ENCODE peak calls at places on chromosomes 5 and 9, in nine cellular contexts. A is GM12865; B is activated CD8-positive, alpha-beta T cell treated with anti-CD3 and anti-CD28 coated beads for 36 hours; Q is spleen; E is neural crest cell; M is suprapubic skin; P is CD8-positive, alpha-beta T cell; V is left ventricle myocardium inferior; U is HFF-Myc. C is an unnamed sample.

GRCh38 chr9:35935755-35936509 is 22.0 kb downstream of the OR2S2 start:
- DNase-seq in E (no peak), U (no peak), P (no peak), B (no peak), M (no peak), A (no peak), Q (no peak), V (no peak), C (no peak)

GRCh38 chr5:91963166-91963565 is 580.0 kb upstream of the ARRDC3 start:
- DNase-seq in P (no peak), M (no peak), Q (no peak), A (no peak), U (no peak), E (no peak), B (no peak), V (no peak), C (no peak)

GRCh38 chr9:120477534-120478001 is 102.4 kb downstream of the CDK5RAP2 start:
- DNase-seq in M (no peak), V (peak), E (peak), A (peak), B (peak), Q (no peak), U (peak), P (no peak), C (peak)

GRCh38 chr5:160463227-160463626 is 41.6 kb downstream of the PTTG1 start:
- DNase-seq in Q (no peak), E (no peak), A (no peak), B (no peak), U (no peak), M (no peak), V (no peak), P (no peak), C (no peak)

GRCh38 chr9:33287087-33287490 is 3.2 kb upstream of the NFX1 start:
- DNase-seq in A (peak), M (no peak), Q (no peak), B (peak), V (no peak), P (no peak), U (peak), E (peak), C (peak)

GRCh38 chr9:91443321-91443993 is 19.8 kb upstream of the NFIL3 start:
- DNase-seq in P (no peak), A (no peak), U (no peak), B (no peak), E (no peak), V (no peak), Q (no peak), M (no peak), C (no peak)

GRCh38 chr9:98707158-98708102 is 1.3 kb downstream of the GABBR2 start:
- DNase-seq in P (no peak), U (peak), A (peak), M (no peak), B (peak), E (peak), V (peak), Q (no peak), C (no peak)

GRCh38 chr5:6732634-6733410 is 19.6 kb downstream of the TENT4A start:
- DNase-seq in B (no peak), M (no peak), A (no peak), Q (peak), P (no peak), U (no peak), E (no peak), V (peak), C (no peak)

GRCh38 chr5:59813761-59814562 is 79.6 kb downstream of the PDE4D start:
- DNase-seq in B (peak), U (no peak), A (peak), Q (no peak), E (peak), V (no peak), M (no peak), P (no peak), C (peak)

GRCh38 chr5:147613359-147613758 is 103.5 kb upstream of the DPYSL3 start:
- DNase-seq in A (no peak), Q (no peak), V (no peak), M (no peak), E (no peak), U (no peak), P (no peak), B (no peak), C (no peak)

GRCh38 chr9:5626727-5627634 is 1.9 kb upstream of the RIC1 start:
- DNase-seq in U (no peak), Q (no peak), M (no peak), E (no peak), B (peak), P (no peak), V (peak), A (peak), C (no peak)

GRCh38 chr9:3936520-3937235 is 363.2 kb downstream of the GLIS3 start:
- DNase-seq in V (peak), E (no peak), P (no peak), U (no peak), A (no peak), M (no peak), Q (peak), B (no peak), C (no peak)

GRCh38 chr9:22379272-22379671 is 67.4 kb upstream of the DMRTA1 start:
- DNase-seq in V (no peak), U (no peak), Q (no peak), B (no peak), P (no peak), E (no peak), M (no peak), A (no peak), C (no peak)

GRCh38 chr5:72649449-72649848 is 142.2 kb upstream of the ZNF366 start:
- DNase-seq in M (no peak), B (no peak), V (no peak), E (no peak), A (peak), Q (no peak), P (no peak), U (no peak), C (no peak)

GRCh38 chr9:38016375-38017120 is 52.5 kb downstream of the SHB start:
- DNase-seq in P (no peak), B (no peak), U (no peak), A (no peak), M (no peak), V (no peak), E (no peak), Q (no peak), C (no peak)

GRCh38 chr5:88952344-88952743 is 69.4 kb upstream of the MEF2C start:
- DNase-seq in E (no peak), A (peak), M (no peak), U (peak), P (no peak), Q (no peak), B (no peak), V (no peak), C (no peak)

GRCh38 chr9:9792144-9792857 is 820.5 kb downstream of the PTPRD start:
- DNase-seq in V (no peak), U (no peak), M (no peak), P (no peak), Q (no peak), E (no peak), A (no peak), B (no peak), C (no peak)

GRCh38 chr9:98968596-98969337 is 25.1 kb downstream of the COL15A1 start:
- DNase-seq in B (no peak), M (no peak), A (no peak), Q (no peak), P (no peak), V (no peak), U (no peak), E (no peak), C (no peak)

GRCh38 chr9:21835111-21835510 is 32.7 kb downstream of the MTAP start:
- DNase-seq in M (no peak), U (no peak), E (no peak), A (no peak), V (no peak), P (no peak), B (no peak), Q (no peak), C (no peak)

DNA sequence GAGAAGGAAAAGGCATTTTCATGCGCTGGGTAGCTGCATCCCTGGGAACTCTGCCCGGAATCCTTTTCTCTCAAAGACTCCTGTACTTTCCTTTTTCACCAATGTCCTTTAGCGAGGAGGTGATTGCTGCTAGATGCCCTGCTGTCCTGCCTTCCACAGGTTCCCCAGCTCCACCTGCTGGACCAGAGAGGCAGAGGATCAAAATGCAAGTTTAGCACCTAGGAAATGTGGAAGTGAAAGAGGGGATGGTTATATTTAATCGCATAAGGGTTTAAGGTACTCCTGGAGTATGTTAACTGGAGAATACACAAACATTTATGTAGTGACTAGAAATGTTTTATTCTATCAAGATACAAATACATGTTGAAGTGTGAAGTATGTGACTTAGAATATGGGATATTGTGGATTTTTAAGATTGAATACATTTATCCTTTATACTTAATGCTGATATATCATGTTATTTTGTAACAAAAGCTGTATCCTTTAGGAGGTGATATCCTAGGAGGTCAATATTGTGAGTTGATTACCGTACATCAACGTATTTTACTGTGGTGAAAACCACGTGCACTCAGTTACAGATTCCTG is 145.8 kb downstream of the ARHGAP26 start:
- DNase-seq in P (no peak), Q (no peak), M (no peak), V (no peak), U (no peak), A (peak), B (peak), E (peak), C (peak)
- TF ChIP-seq CTCF in P (no peak), Q (no peak), M (no peak), V (peak), U (peak), A (peak), B (no peak), E (peak), C (peak)

DNA sequence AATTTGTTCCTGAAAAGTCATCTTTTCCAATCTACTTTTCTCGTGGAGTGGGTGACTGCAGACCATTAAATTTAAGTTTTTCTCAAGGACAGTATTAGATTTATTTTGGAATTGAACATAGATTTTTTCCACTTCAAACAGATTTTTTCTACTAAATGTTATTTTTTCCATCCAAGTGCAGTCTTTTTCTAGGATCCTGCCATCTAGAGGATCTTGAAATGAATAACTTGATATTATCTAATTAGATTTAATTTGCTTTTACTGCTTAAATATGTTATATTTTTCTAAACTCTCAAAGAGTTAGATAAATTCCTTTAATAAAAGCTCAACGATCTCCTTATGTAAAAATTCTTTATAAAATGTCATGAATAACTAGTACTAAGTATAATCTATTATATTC is 136.9 kb upstream of the PRR16 start:
- DNase-seq in P (no peak), M (no peak), B (no peak), V (no peak), U (no peak), E (no peak), A (no peak), Q (no peak), C (no peak)
- TF ChIP-seq CTCF in P (no peak), M (no peak), B (no peak), V (peak), U (no peak), E (no peak), A (no peak), Q (no peak), C (no peak)

DNA sequence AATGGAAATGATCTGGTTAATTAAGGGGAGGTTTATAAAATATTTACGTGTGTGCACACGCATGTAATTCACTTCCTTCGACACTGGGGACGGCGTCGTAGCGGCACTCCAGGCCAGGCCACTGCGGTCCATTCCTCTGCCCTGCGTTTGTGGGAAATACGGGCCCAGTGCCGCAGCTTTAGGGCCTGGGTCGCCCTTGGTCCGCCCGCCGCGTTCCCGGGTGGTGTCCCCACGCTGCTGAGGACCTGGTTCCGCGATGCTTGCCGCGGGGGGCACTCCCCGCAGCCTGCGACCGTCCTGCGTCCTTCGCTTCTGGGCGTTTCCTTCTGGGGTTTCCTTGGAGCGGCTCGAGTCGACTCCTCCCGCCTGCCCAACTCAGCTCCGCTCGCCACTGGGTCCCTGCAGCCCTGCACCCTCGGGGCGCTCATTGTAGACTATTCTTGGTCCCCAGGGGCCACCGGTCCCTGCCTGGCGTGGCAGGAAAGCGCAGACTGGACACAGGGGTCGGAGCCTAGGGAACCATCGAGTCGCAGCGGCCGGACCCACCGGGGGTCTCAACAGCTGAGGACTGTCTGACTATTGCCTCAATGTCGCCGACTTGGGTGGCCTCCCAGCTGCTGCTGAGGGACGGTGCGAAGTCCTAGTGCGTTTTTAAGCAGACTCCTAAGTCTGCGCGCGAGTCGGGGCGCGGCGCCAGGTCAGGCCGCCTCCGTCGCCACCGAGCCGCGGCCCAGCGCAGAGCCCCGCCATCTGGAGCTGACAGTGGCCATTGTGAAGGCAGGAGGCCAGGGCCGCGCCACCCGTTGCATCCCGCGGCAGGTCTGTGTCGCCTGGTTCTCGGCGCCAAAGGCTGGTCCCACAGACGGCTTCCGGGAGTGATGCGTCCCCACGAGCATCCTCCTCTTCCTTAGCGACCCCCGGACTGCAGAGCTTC is 4.4 kb upstream of the IRX1 start:
- DNase-seq in P (no peak), M (no peak), Q (no peak), A (no peak), E (no peak), B (no peak), U (no peak), V (no peak), C (no peak)
- TF ChIP-seq CTCF in P (no peak), M (no peak), Q (no peak), A (no peak), E (peak), B (no peak), U (no peak), V (no peak), C (no peak)

GRCh38 chr5:14505310-14506140 is 76.1 kb upstream of the OTULINL start:
- DNase-seq in V (no peak), A (no peak), M (no peak), E (no peak), B (no peak), Q (no peak), U (no peak), P (no peak), C (no peak)
- TF ChIP-seq CTCF in V (no peak), A (no peak), M (no peak), E (no peak), B (no peak), Q (no peak), U (peak), P (no peak), C (no peak)

DNA sequence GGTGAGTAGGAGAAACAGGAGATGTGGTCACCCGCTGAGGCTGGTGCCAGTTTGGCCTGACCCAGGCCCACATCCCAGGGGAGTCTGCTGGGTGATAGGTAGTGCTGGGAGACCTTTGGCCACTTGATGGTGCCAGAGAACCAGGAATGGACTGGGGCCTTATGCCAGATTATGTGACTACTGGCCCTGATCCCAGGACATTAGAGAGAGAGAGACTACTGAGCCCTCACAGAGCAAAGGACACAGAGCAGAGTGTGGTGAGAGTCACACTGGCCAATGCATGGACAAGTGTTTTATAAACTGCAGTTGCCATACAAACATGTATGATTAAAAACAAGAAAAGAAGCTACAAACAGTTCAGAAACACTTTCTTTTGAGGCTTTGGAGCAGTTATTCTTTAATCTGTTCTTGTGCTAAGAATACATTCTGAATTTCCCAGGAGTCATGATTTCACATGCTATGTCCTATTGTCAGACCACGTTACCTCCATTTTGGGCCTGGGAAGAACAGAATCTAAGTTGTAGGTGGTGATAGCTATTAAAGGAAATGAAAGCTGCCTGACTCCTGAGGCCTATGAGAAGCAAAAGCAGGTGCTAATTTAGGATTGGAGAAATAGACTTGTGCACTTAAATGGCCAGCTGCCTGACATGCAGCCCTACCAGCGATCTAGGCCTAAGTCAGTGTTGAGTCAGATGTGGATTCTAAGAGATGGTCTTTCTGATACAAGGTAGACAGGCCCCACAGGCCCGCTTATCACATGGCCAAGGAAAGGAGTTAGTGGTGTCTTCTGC is 32.6 kb upstream of the TMOD1 start:
- DNase-seq in V (peak), Q (no peak), B (peak), P (no peak), A (peak), U (peak), M (peak), E (peak), C (peak)
- TF ChIP-seq CTCF in V (peak), Q (peak), B (peak), P (peak), A (peak), U (peak), M (peak), E (peak), C (peak)

GRCh38 chr5:40770764-40771163 is 15.0 kb upstream of the TTC33 start:
- DNase-seq in A (no peak), E (no peak), P (no peak), M (no peak), V (no peak), U (no peak), B (no peak), Q (no peak), C (no peak)
- TF ChIP-seq CTCF in A (no peak), E (no peak), P (no peak), M (no peak), V (no peak), U (no peak), B (no peak), Q (no peak), C (no peak)

GRCh38 chr5:116289276-116289675 is 204.5 kb downstream of the COMMD10 start:
- DNase-seq in Q (no peak), M (no peak), V (no peak), U (no peak), A (no peak), B (no peak), E (no peak), P (no peak), C (no peak)
- TF ChIP-seq CTCF in Q (no peak), M (no peak), V (no peak), U (peak), A (no peak), B (no peak), E (peak), P (no peak), C (no peak)

GRCh38 chr9:136792321-136793062 is 1.3 kb downstream of the TMEM141 start:
- DNase-seq in B (peak), U (no peak), M (no peak), V (no peak), A (no peak), P (no peak), Q (peak), E (no peak), C (no peak)

GRCh38 chr9:136794281-136795026 is 1.7 kb upstream of the CCDC183 start:
- DNase-seq in B (no peak), Q (no peak), V (no peak), A (no peak), P (no peak), U (no peak), M (no peak), E (no peak), C (no peak)

GRCh38 chr9:136796238-136796774 is at the start of gene CCDC183:
- DNase-seq in E (no peak), P (no peak), V (no peak), A (no peak), B (no peak), U (no peak), M (no peak), Q (no peak), C (no peak)

GRCh38 chr9:136793063-136793946 is 2.2 kb downstream of the TMEM141 start:
- DNase-seq in V (no peak), Q (no peak), U (no peak), M (no peak), E (no peak), A (no peak), P (no peak), B (no peak), C (no peak)

GRCh38 chr9:136795027-136795402 is 1.1 kb upstream of the CCDC183 start:
- DNase-seq in U (no peak), P (no peak), B (no peak), Q (no peak), E (no peak), M (no peak), V (peak), A (no peak), C (no peak)
- TF ChIP-seq CTCF in U (no peak), P (no peak), B (no peak), Q (no peak), E (no peak), M (no peak), V (no peak), A (no peak), C (no peak)

GRCh38 chr9:122005597-122005996 is 87.5 kb downstream of the TTLL11 start:
- DNase-seq in E (no peak), U (no peak), P (no peak), M (no peak), B (no peak), V (no peak), Q (no peak), A (no peak), C (no peak)
- TF ChIP-seq CTCF in E (peak), U (peak), P (no peak), M (no peak), B (no peak), V (peak), Q (no peak), A (no peak), C (no peak)

DNA sequence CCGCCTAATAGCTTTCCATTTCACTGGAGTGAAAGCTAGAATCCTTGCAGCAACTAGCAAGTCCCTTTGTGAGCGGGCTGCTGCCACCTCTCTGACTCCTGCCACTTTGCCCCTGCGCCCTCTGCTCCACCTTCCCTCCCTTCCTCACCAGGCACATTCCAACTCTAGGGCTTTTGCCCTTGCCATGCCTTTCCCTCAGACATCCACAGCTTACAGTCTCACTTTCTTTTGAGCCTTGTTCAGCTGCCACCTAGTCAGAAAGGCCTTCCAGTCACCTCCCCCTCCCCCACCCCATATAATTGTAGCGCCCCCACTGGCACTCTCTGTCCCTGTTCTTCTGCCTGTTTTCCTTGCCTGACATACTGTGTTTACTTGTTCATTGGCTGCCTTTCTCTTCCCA is 31.0 kb downstream of the CYSTM1 start:
- DNase-seq in A (no peak), V (no peak), E (no peak), P (no peak), B (no peak), U (no peak), M (no peak), Q (no peak), C (no peak)
- TF ChIP-seq CTCF in A (no peak), V (no peak), E (no peak), P (no peak), B (no peak), U (no peak), M (no peak), Q (no peak), C (no peak)